ENCODE peak calls at places on chromosomes 6 and 20, in ten cellular contexts. O is SW480; E is activated T-helper 1 cell treated with Interleukin-2 at 50 U/mL for 16 hours; S is A673; D is astrocyte of the spinal cord; A is NCI-H446; N is NCI-H1436; F is activated CD4-positive, alpha-beta memory T cell treated with anti-CD3 and anti-CD28 coated beads for 36 hours; G is nucleus accumbens; P is stimulated activated CD4-positive, alpha-beta T cell treated with anti-CD3 and anti-CD28 coated beads, TNF-alpha, amount 100 ng/mL, for 48 hours. Q is an unnamed sample.

GRCh38 chr6:115894426-115894992 is 166.2 kb downstream of the FRK start:
- DNase-seq in O (no peak), E (no peak), S (no peak), D (no peak), A (no peak), N (no peak), F (no peak), G (no peak), P (no peak), Q (no peak)

GRCh38 chr20:1809611-1810510 is 85.3 kb upstream of the SIRPA start:
- DNase-seq in O (no peak), E (no peak), S (no peak), D (peak; percentile 49), A (no peak), N (no peak), F (no peak), G (no peak), P (no peak), Q (no peak)

GRCh38 chr20:33415948-33416347 is 14.6 kb upstream of the CDK5RAP1 start:
- DNase-seq in O (peak; percentile 57), E (no peak), S (peak; percentile 45), D (peak; percentile 38), A (peak; percentile 6), N (no peak), F (peak; percentile 13), G (no peak), P (no peak), Q (no peak)

GRCh38 chr6:71198908-71199307 is 89.7 kb upstream of the OGFRL1 start:
- DNase-seq in O (no peak), E (no peak), S (no peak), D (no peak), A (no peak), N (no peak), F (no peak), G (no peak), P (no peak), Q (no peak)

GRCh38 chr6:8794420-8794819 is 359.1 kb upstream of the SLC35B3 start:
- DNase-seq in O (no peak), E (no peak), S (no peak), D (no peak), A (no peak), N (no peak), F (no peak), G (no peak), P (no peak), Q (no peak)

GRCh38 chr6:36621371-36621855 is 27.3 kb downstream of the SRSF3 start:
- DNase-seq in O (no peak), E (no peak), S (no peak), D (no peak), A (no peak), N (no peak), F (no peak), G (no peak), P (no peak), Q (no peak)

GRCh38 chr6:101398716-101399626 is 5.5 kb downstream of the GRIK2 start:
- DNase-seq in O (no peak), E (no peak), S (no peak), D (no peak), A (no peak), N (no peak), F (no peak), G (no peak), P (no peak), Q (no peak)

GRCh38 chr6:144104898-144105487 is 9.6 kb upstream of the SF3B5 start:
- DNase-seq in O (peak; percentile 53), E (no peak), S (peak; percentile 85), D (peak; percentile 81), A (no peak), N (peak; percentile 27), F (no peak), G (no peak), P (peak; percentile 20), Q (no peak)

GRCh38 chr20:51311636-51312479 is 230.7 kb downstream of the NFATC2 start:
- DNase-seq in O (no peak), E (no peak), S (no peak), D (no peak), A (no peak), N (no peak), F (no peak), G (no peak), P (no peak), Q (no peak)

GRCh38 chr6:31383149-31383548 is 20.2 kb upstream of the MICA start:
- DNase-seq in O (no peak), E (no peak), S (no peak), D (no peak), A (no peak), N (no peak), F (peak; percentile 25), G (no peak), P (no peak), Q (no peak)

GRCh38 chr6:32154514-32155161 is 697 bp downstream of the PPT2 start:
- DNase-seq in O (peak; percentile 78), E (peak; percentile 44), S (peak; percentile 60), D (peak; percentile 64), A (no peak), N (peak; percentile 61), F (peak; percentile 78), G (no peak), P (no peak), Q (no peak)

GRCh38 chr6:67952948-67953347 is 682.1 kb upstream of the ADGRB3 start:
- DNase-seq in O (no peak), E (no peak), S (no peak), D (no peak), A (no peak), N (no peak), F (no peak), G (no peak), P (no peak), Q (no peak)

GRCh38 chr6:114543696-114544095 is 200.9 kb upstream of the HS3ST5 start:
- DNase-seq in O (no peak), E (no peak), S (no peak), D (no peak), A (no peak), N (no peak), F (no peak), G (no peak), P (no peak), Q (no peak)

GRCh38 chr6:7805828-7806227 is 79.9 kb downstream of the BMP6 start:
- DNase-seq in O (no peak), E (no peak), S (no peak), D (no peak), A (no peak), N (no peak), F (no peak), G (no peak), P (no peak), Q (no peak)

GRCh38 chr20:19497064-19497463 is 261.0 kb upstream of the RIN2 start:
- DNase-seq in O (no peak), E (no peak), S (no peak), D (peak; percentile 38), A (no peak), N (no peak), F (no peak), G (no peak), P (no peak), Q (no peak)

GRCh38 chr6:7112741-7113313 is 5.1 kb downstream of the RREB1 start:
- DNase-seq in O (peak; percentile 20), E (peak; percentile 24), S (no peak), D (no peak), A (no peak), N (no peak), F (peak; percentile 37), G (no peak), P (no peak), Q (peak; percentile 44)

GRCh38 chr20:37359331-37359730 is 13.4 kb downstream of the SRC start:
- DNase-seq in O (no peak), E (no peak), S (no peak), D (no peak), A (no peak), N (no peak), F (no peak), G (no peak), P (no peak), Q (no peak)

GRCh38 chr6:100803264-100803663 is 77.9 kb downstream of the ASCC3 start:
- DNase-seq in O (no peak), E (no peak), S (no peak), D (no peak), A (no peak), N (no peak), F (no peak), G (no peak), P (no peak), Q (no peak)